ENCODE peak calls at places on chromosome 11, in ten cellular contexts. J, V, Q, O, D, Z, U, G, F and W are unnamed samples.

GRCh38 chr11:21794306-21794705 is 398.6 kb upstream of the ANO5 start:
- DNase-seq in J (no peak), V (no peak), Q (no peak), O (no peak), D (no peak), Z (no peak), U (no peak), G (no peak), F (no peak), W (no peak)

GRCh38 chr11:65814131-65814959 is 19.4 kb upstream of the SNX32 start:
- DNase-seq in J (peak; percentile 17), V (no peak), Q (no peak), O (no peak), D (no peak), Z (no peak), U (no peak), G (no peak), F (no peak), W (no peak)

GRCh38 chr11:27233654-27234042 is 129.4 kb downstream of the CCDC34 start:
- DNase-seq in J (no peak), V (no peak), Q (no peak), O (no peak), D (no peak), Z (no peak), U (no peak), G (no peak), F (peak; percentile 30), W (no peak)

GRCh38 chr11:66814678-66815077 is 28.6 kb upstream of the RCE1 start:
- DNase-seq in J (no peak), V (no peak), Q (no peak), O (no peak), D (no peak), Z (no peak), U (no peak), G (no peak), F (no peak), W (no peak)

GRCh38 chr11:120235024-120235628 is 4.8 kb upstream of the POU2F3 start:
- DNase-seq in J (no peak), V (peak; percentile 68), Q (peak; percentile 49), O (peak; percentile 78), D (peak; percentile 18), Z (peak; percentile 71), U (peak; percentile 64), G (peak; percentile 68), F (peak; percentile 65), W (peak; percentile 47)

GRCh38 chr11:12680940-12681258 is 6.7 kb downstream of the TEAD1 start:
- DNase-seq in J (no peak), V (no peak), Q (no peak), O (no peak), D (no peak), Z (no peak), U (no peak), G (no peak), F (no peak), W (no peak)

GRCh38 chr11:62923634-62924411 is 2.7 kb upstream of the CHRM1 start:
- DNase-seq in J (no peak), V (no peak), Q (no peak), O (peak; percentile 49), D (peak; percentile 12), Z (no peak), U (no peak), G (no peak), F (peak; percentile 64), W (no peak)

GRCh38 chr11:8099291-8099899 is 18.4 kb downstream of the TUB start:
- DNase-seq in J (peak; percentile 80), V (peak; percentile 68), Q (peak; percentile 81), O (peak; percentile 85), D (peak; percentile 62), Z (peak; percentile 66), U (peak; percentile 68), G (no peak), F (peak; percentile 77), W (peak; percentile 84)